ENCODE peak calls at places on chromosome 17, in six cellular contexts. Q, P, C, U, E and B are unnamed samples.

GRCh38 chr17:75950850-75951554 is 10.2 kb upstream of the FBF1 start:
- DNase-seq in C (no peak), Q (no peak), P (no peak), E (no peak), U (no peak), B (no peak)

GRCh38 chr17:35713069-35713728 is 18.2 kb upstream of the RASL10B start:
- DNase-seq in P (peak), E (no peak), C (peak), U (peak), Q (no peak), B (no peak)

GRCh38 chr17:17839792-17840707 is 3.3 kb upstream of the SREBF1 start:
- DNase-seq in P (peak), U (peak), E (peak), Q (peak), C (peak), B (peak)

GRCh38 chr17:56593741-56594527 is 435 bp downstream of the NOG start:
- DNase-seq in U (peak), C (peak), P (peak), Q (peak), E (peak), B (peak)

GRCh38 chr17:76643553-76644148 is at the start of gene ST6GALNAC1:
- DNase-seq in Q (no peak), U (no peak), P (no peak), E (no peak), C (peak), B (no peak)

GRCh38 chr17:4537451-4538235 is 17.5 kb downstream of the MYBBP1A start:
- DNase-seq in Q (no peak), P (no peak), U (no peak), C (no peak), E (peak), B (no peak)

GRCh38 chr17:44071198-44071520 is 624 bp downstream of the G6PC3 start:
- DNase-seq in P (no peak), Q (no peak), C (no peak), E (no peak), U (peak), B (no peak)

GRCh38 chr17:79991140-79991923 is 44.3 kb downstream of the TBC1D16 start:
- DNase-seq in C (peak), E (peak), P (peak), U (peak), Q (peak), B (peak)

GRCh38 chr17:38693700-38694329 is 11.3 kb upstream of the MLLT6 start:
- DNase-seq in U (peak), P (no peak), C (no peak), E (peak), Q (no peak), B (peak)

GRCh38 chr17:47286198-47286914 is 32.7 kb downstream of the ITGB3 start:
- DNase-seq in Q (no peak), E (no peak), P (no peak), U (no peak), C (no peak), B (no peak)

GRCh38 chr17:41581366-41582060 is 5.2 kb downstream of the KRT14 start:
- DNase-seq in U (no peak), E (no peak), Q (no peak), C (no peak), P (no peak), B (no peak)

GRCh38 chr17:69062860-69063621 is 2.3 kb upstream of the ABCA9 start:
- DNase-seq in C (no peak), E (no peak), Q (no peak), U (no peak), P (no peak), B (no peak)

GRCh38 chr17:50347087-50347893 is 1.4 kb downstream of the XYLT2 start:
- DNase-seq in C (no peak), Q (no peak), E (no peak), P (no peak), U (no peak), B (no peak)